ENCODE peak calls at places on chromosome 19, in ten cellular contexts. K is CD8-positive, alpha-beta T cell; E is uterus; L is gastrocnemius medialis; V is ascending aorta; D is SK-N-SH; U is foreskin keratinocyte; S is stomach; Z is DND-41; R is H1. Q is an unnamed sample. For H3K4me1, the result is how much of the 10 kb centered on the place peaks cover.

GRCh38 chr19:4108767-4109625 is 14.9 kb downstream of the MAP2K2 start:
- DNase-seq in R (no peak), V (no peak), Z (peak), S (peak), U (no peak), L (no peak), E (no peak), K (peak), D (no peak), Q (no peak)

GRCh38 chr19:41175825-41176734 is 16.9 kb upstream of the CYP2S1 start:
- DNase-seq in S (peak), V (peak), E (no peak), U (peak), K (peak), L (peak), R (peak), Z (peak), D (no peak), Q (no peak)

GRCh38 chr19:38742906-38743305 is 1.4 kb downstream of the CAPN12 start:
- DNase-seq in D (peak), E (no peak), K (no peak), R (no peak), V (no peak), Z (no peak), U (no peak), L (no peak), S (no peak), Q (no peak)

GRCh38 chr19:35899547-35900214 is 659 bp downstream of the NFKBID start:
- DNase-seq in L (peak), E (peak), R (no peak), D (peak), V (no peak), Z (peak), U (peak), S (peak), K (peak), Q (peak)

GRCh38 chr19:38266981-38267597 is 2.7 kb downstream of the SPINT2 start:
- DNase-seq in S (no peak), V (no peak), K (no peak), Z (no peak), U (no peak), D (no peak), L (no peak), R (no peak), E (no peak), Q (no peak)

GRCh38 chr19:33388817-33389573 is 15.5 kb downstream of the CEBPG start:
- DNase-seq in L (no peak), U (no peak), V (no peak), D (peak), E (peak), R (no peak), Z (no peak), K (no peak), S (no peak), Q (no peak)

GRCh38 chr19:33293255-33294057 is 8.9 kb downstream of the CEBPA start:
- DNase-seq in E (peak), R (no peak), U (peak), V (no peak), L (peak), Z (no peak), K (no peak), S (no peak), D (no peak), Q (no peak)

GRCh38 chr19:6465006-6465405 is 935 bp downstream of the CRB3 start:
- DNase-seq in U (no peak), D (no peak), R (no peak), S (peak), E (no peak), L (no peak), V (no peak), K (no peak), Z (no peak), Q (no peak)

GRCh38 chr19:17829855-17830566 is 8.7 kb upstream of the INSL3 start:
- DNase-seq in R (peak), S (no peak), E (no peak), D (peak), L (no peak), Z (no peak), V (no peak), U (no peak), K (no peak), Q (no peak)

GRCh38 chr19:50906217-50906616 is 5.0 kb downstream of the KLK4 start:
- DNase-seq in L (no peak), S (peak), Z (peak), E (no peak), R (no peak), D (peak), V (no peak), U (no peak), K (no peak), Q (no peak)

GRCh38 chr19:33413868-33414666 is 40.6 kb downstream of the CEBPG start:
- DNase-seq in U (no peak), Z (no peak), L (no peak), K (no peak), D (peak), E (no peak), R (no peak), V (no peak), S (no peak), Q (no peak)

GRCh38 chr19:45446295-45446694 is 21.5 kb upstream of the FOSB start:
- DNase-seq in S (no peak), Z (no peak), L (no peak), R (no peak), V (no peak), E (no peak), U (no peak), K (no peak), D (peak), Q (no peak)

DNA sequence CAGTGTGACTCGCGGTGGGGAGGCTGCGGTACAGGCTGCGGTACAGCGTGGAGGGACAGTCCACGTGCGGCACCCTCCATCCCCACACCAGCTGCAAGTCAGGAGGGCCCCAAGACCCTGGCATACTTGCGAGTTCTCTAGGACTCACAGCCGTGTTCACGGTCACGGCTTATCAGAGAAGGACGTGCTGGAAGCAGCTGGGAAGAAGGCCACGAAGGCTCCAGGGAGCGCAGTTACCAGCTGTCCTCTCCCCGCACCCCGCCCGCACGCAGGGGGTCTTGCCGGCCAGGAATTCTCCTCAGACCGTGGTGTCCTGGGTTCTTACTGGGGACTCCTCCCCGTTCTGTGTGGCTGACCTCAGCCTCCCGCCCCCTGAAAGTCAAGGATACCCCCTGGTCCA is 6.2 kb downstream of the ZNF444 start:
- DNase-seq in R (no peak), L (no peak), S (no peak), U (no peak), K (no peak), E (no peak), D (no peak), Z (no peak), V (no peak), Q (no peak)
- TF ChIP-seq CTCF in R (no peak), L (no peak), S (no peak), U (no peak), K (no peak), E (no peak), D (no peak), Z (no peak), V (no peak), Q (no peak)

DNA sequence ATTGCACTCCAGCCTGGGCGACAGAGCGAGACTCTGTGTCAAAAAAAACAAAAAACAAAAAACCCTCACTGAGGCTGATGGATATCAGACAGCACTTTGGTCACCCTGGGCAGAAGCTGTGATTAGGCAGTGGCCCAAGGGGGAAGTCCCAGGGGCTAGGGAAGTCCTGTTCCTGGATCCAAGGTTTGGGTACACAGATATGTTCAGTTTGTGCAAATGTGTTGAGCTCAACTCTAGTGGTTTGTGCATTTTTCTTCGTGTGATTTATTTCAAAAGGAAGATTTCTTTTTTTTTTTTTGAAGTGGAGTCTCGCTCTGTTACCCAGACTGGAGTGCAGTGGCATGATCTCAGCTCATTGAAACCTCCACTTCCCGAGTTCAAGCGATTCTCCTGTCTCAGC is 12.3 kb downstream of the MEF2B start:
- DNase-seq in L (no peak), Z (no peak), R (no peak), V (no peak), S (no peak), D (no peak), E (no peak), U (no peak), K (no peak), Q (no peak)
- H3K4me1 ChIP-seq in L (under half), Z (under half), R (under half), V (under half), S (under half), D (under half), E (under half), U (under half), K (under half), Q (under half)

GRCh38 chr19:55146078-55146647 is 2.8 kb downstream of the TNNT1 start:
- DNase-seq in S (no peak), U (peak), Z (peak), R (no peak), K (no peak), V (no peak), E (no peak), L (no peak), D (peak), Q (no peak)
- TF ChIP-seq CTCF in S (no peak), U (peak), Z (peak), R (peak), K (no peak), V (no peak), E (no peak), L (peak), D (peak), Q (peak)

GRCh38 chr19:14473915-14474578 is 1.1 kb downstream of the PTGER1 start:
- DNase-seq in R (no peak), L (no peak), V (no peak), Z (no peak), S (peak), D (peak), E (no peak), K (no peak), U (no peak), Q (no peak)

GRCh38 chr19:14470031-14470876 is 4.9 kb downstream of the PTGER1 start:
- DNase-seq in U (no peak), R (no peak), D (peak), S (no peak), K (no peak), L (no peak), E (no peak), V (no peak), Z (no peak), Q (no peak)

GRCh38 chr19:14471436-14472187 is 3.5 kb downstream of the PTGER1 start:
- DNase-seq in R (no peak), Z (no peak), U (no peak), L (no peak), E (no peak), K (no peak), D (peak), S (no peak), V (no peak), Q (no peak)

GRCh38 chr19:14473073-14473790 is 1.9 kb downstream of the PTGER1 start:
- DNase-seq in E (no peak), R (no peak), L (no peak), S (no peak), V (no peak), U (no peak), D (peak), K (no peak), Z (no peak), Q (no peak)

GRCh38 chr19:14472202-14472961 is 2.8 kb downstream of the PTGER1 start:
- DNase-seq in K (peak), R (no peak), S (peak), Z (peak), L (no peak), V (no peak), D (peak), U (no peak), E (peak), Q (no peak)
- H3K4me1 ChIP-seq in K (under half), R (under half), S (half or more), Z (under half), L (under half), V (under half), D (under half), U (under half), E (under half), Q (half or more)

GRCh38 chr19:12783849-12784393 is 7.4 kb upstream of the JUNB start:
- DNase-seq in K (no peak), U (no peak), Z (no peak), S (no peak), L (no peak), E (no peak), D (no peak), V (peak), R (no peak), Q (peak)

GRCh38 chr19:12784394-12784870 is 6.9 kb upstream of the JUNB start:
- DNase-seq in S (no peak), D (no peak), Z (no peak), L (no peak), K (no peak), R (no peak), E (no peak), U (no peak), V (no peak), Q (no peak)

GRCh38 chr19:12782174-12782423 is 6.7 kb upstream of the HOOK2 start:
- DNase-seq in S (no peak), R (no peak), V (no peak), E (no peak), K (no peak), L (no peak), Z (no peak), U (no peak), D (no peak), Q (no peak)

GRCh38 chr19:12782424-12783225 is 7.3 kb upstream of the HOOK2 start:
- DNase-seq in D (peak), V (peak), L (peak), R (no peak), K (peak), S (peak), Z (peak), E (peak), U (no peak), Q (peak)

DNA sequence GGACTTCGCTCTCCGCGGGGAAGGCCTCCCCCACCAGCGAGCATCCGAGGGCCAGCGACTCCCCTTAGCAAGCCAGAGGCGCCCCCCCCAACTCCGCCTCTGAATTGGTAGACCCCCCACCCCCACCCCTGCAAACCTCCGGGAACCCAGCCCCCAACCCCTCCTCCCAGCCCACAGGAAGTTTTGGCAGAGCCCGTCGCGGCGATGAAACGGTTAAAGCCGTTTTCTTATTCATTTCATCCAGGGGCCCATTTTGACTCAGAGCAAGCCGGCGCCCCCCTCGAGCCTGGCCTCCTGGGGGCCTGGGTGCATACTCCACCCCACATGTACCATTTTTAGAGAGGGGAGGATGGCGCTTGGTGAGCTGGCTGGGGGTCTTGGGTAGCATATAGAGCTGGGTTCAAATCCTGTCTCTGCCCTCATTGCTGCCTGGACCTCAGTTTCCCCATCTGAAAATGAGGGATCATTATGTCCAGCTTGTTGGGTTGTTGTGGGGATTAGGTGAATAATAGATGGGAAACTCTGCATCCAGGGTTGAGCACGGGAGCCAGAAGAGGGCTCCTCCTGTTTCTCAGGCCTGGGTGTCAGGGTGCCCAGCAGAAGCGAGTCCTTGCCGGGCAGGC is 7.9 kb upstream of the JUNB start:
- DNase-seq in U (no peak), S (no peak), D (no peak), E (no peak), R (no peak), Z (peak), K (no peak), V (no peak), L (no peak), Q (no peak)
- TF ChIP-seq CTCF in U (no peak), S (no peak), D (no peak), E (no peak), R (no peak), Z (no peak), K (no peak), V (no peak), L (no peak), Q (no peak)

DNA sequence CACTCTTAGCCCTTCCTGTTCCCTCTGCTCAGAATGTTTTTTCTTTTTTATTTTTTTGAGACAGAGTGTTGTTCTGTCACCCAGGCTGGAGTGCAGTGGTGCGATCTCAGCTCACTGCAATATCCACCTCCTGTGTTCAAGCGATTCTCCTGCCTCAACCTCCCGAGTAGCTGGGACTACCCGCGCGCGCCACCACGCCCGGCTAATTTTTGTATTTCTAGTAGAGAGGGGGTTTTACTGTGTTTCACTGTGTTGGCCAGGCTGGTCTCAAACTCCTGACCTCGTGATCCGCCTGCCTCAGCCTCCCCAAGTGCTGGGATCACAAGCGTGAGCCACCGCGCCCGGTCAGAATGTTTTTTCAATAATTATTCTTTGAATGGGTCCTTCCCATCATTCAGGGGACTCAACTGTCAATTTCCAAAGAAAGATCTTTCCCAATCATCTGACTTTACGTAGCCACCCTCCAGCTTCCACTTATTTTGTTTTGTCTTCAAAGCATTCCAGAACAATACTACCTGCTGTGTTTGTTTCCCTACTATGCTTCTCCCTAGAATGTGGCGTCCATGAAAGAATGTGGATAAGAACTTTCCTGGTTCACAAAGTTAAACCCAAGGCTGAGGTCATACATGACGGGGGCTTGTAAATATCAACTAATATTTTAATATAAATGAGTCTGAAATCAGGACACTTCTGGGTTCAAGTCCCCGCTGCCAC is 1.2 kb downstream of the NDUFA7 start:
- DNase-seq in D (no peak), E (no peak), Z (no peak), S (no peak), V (no peak), K (no peak), U (no peak), L (no peak), R (no peak), Q (no peak)
- H3K4me1 ChIP-seq in D (under half), E (under half), Z (under half), S (under half), V (under half), K (under half), U (under half), L (under half), R (under half), Q (under half)

DNA sequence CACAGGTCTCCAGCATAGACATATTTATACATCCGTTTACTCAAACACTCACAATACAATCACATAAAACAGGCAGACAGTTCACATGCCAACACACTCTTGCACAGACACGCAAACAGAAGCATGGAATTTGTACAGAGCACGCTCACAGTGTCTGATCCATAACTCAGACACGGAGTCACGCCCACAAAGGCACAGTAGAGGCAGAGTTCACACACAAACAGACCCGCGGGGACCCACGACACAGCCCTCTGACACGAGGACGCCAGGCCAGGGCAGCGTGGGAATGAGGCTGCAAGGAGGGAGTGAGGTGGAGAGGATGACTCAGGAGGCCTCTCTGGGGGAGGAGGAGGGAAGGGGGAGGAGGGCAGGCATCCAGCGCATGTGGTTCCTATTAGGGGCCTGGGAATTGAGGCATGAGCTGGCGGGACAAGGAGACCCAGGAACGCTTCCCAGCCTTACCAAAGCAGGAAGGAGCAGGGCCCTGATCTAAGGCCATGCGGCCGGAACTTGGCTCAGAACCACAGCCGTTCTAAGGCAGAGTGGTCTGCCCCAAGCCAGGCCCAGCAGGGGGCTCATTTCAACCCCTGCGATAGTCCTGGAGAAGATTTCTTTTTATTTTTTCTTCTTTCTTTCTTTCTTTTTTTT is 9.1 kb upstream of the OLFM2 start:
- DNase-seq in Z (no peak), S (peak), U (peak), K (no peak), R (no peak), D (peak), L (peak), E (peak), V (peak), Q (peak)
- TF ChIP-seq CTCF in Z (no peak), S (no peak), U (no peak), K (no peak), R (no peak), D (peak), L (no peak), E (peak), V (no peak), Q (no peak)

DNA sequence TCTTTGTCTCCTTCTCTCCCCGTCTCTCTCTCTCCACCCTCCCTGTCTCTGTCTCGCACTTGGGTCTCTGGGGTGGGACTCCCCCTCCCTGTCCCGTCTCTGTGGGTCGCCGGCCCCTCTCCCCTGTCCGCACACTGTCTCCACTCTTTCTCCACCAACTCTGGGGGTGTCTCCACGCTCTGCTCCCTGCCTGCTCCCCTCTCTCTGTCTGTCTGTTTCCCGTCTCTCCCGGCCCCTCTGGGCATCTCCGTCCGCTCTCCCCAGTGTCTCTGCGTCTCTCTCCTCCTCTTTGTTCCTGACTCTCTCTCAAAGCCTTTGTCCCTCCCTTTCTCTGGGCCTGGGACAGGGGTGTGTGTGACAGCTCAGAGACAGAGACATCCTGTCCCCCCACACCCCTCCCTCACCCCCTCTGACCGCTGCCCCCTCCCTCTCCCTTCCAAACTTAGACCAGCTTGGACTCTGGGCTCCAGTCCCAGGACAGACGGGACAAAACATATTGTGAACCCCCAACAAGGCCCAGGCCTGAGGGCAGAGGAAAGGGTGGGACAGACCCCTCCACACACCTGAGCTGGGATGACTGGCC is 661 bp upstream of the SBK3 start:
- DNase-seq in V (no peak), R (no peak), E (no peak), L (peak), S (no peak), D (no peak), Z (no peak), U (no peak), K (no peak), Q (no peak)
- H3K4me1 ChIP-seq in V (under half), R (under half), E (under half), L (half or more), S (under half), D (under half), Z (under half), U (under half), K (under half), Q (under half)